ENCODE peak calls at places on chromosomes 1 and 21, in nine cellular contexts. Z, N, M, W, O, G, E, C and K are unnamed samples.

GRCh38 chr1:242411906-242412305 is 112.6 kb downstream of the PLD5 start:
- DNase-seq in M (no peak), G (no peak), O (no peak), E (no peak), Z (no peak), C (no peak), N (no peak), W (no peak), K (no peak)

GRCh38 chr1:63004868-63005267 is 220.9 kb downstream of the ATG4C start:
- DNase-seq in N (no peak), G (no peak), M (no peak), E (peak; percentile 36), O (no peak), W (no peak), C (peak; percentile 18), Z (no peak), K (no peak)

GRCh38 chr1:41366428-41367101 is 5.3 kb downstream of the FOXO6 start:
- DNase-seq in W (peak; percentile 41), O (peak; percentile 19), E (no peak), C (no peak), N (no peak), G (no peak), Z (no peak), M (peak; percentile 42), K (peak; percentile 37)

GRCh38 chr1:3040004-3040403 is 18.7 kb downstream of the ACTRT2 start:
- DNase-seq in N (no peak), E (no peak), M (no peak), O (no peak), W (no peak), Z (no peak), G (no peak), C (no peak), K (no peak)

GRCh38 chr1:204450461-204451257 is 39.0 kb upstream of the PPP1R15B start:
- DNase-seq in E (no peak), C (no peak), M (no peak), N (no peak), O (no peak), G (no peak), Z (no peak), W (peak; percentile 52), K (no peak)

GRCh38 chr1:36136535-36136934 is 11.5 kb upstream of the COL8A2 start:
- DNase-seq in W (no peak), Z (no peak), N (no peak), M (no peak), G (no peak), C (peak; percentile 86), O (no peak), E (peak; percentile 91), K (no peak)

GRCh38 chr1:231460614-231461013 is 38.5 kb upstream of the EGLN1 start:
- DNase-seq in G (no peak), C (peak; percentile 49), M (peak; percentile 88), W (no peak), O (peak; percentile 25), N (no peak), Z (peak; percentile 12), E (peak; percentile 12), K (peak; percentile 95)

GRCh38 chr1:43338001-43338400 is 383 bp downstream of the MPL start:
- DNase-seq in N (no peak), O (no peak), Z (no peak), C (no peak), W (no peak), G (no peak), E (no peak), M (no peak), K (no peak)

GRCh38 chr1:11991969-11992676 is 11.9 kb downstream of the MFN2 start:
- DNase-seq in Z (no peak), C (no peak), G (no peak), E (no peak), M (no peak), W (no peak), O (no peak), N (no peak), K (no peak)

GRCh38 chr1:21761052-21761451 is 21.9 kb downstream of the USP48 start:
- DNase-seq in N (peak; percentile 29), E (no peak), M (peak; percentile 25), G (no peak), C (no peak), Z (no peak), W (no peak), O (no peak), K (no peak)
- H3K4me3 ChIP-seq in N (no peak overlapping the region), E (no peak overlapping the region), M (no peak overlapping the region), G (no peak overlapping the region), C (no peak overlapping the region), Z (no peak overlapping the region), W (no peak overlapping the region), O (no peak overlapping the region), K (no peak overlapping the region)

DNA sequence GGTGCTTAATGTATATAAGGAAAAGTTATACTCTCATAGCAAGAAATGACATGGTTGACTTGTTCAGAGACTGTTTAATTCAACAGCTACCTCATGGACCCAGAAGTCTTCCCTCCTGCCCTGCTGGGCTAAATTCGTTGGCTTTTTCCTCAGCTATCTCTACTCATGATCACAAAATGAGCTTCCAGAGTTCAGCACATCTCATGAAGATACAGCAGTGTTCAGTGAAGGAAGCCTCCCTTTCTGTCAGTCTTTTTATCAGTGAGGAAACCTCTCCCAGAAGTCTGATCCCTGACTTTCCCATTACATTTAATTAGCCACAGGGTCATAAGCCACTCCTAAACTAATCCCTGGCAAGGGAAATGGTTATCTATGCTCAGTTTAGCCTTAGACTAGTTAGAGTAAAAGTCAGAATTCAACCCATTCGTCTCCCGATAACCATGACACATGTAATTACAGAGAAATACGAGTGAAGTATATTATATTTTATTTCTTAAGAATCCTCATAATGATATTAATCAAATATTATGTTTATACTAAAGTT is 97.5 kb downstream of the DENND1B start:
- DNase-seq in O (no peak), N (no peak), Z (no peak), G (no peak), M (no peak), C (no peak), E (no peak), W (no peak), K (no peak)
- H3K4me3 ChIP-seq in O (no peak overlapping the region), N (no peak overlapping the region), Z (no peak overlapping the region), G (no peak overlapping the region), M (no peak overlapping the region), C (no peak overlapping the region), E (no peak overlapping the region), W (no peak overlapping the region), K (no peak overlapping the region)

GRCh38 chr1:24911651-24912144 is 18.4 kb downstream of the RUNX3 start:
- DNase-seq in C (no peak), O (no peak), M (no peak), N (no peak), E (no peak), W (no peak), Z (peak; percentile 9), G (no peak), K (no peak)

GRCh38 chr1:24910751-24911650 is 19.1 kb downstream of the RUNX3 start:
- DNase-seq in C (peak; percentile 55), W (no peak), E (peak; percentile 41), G (no peak), M (no peak), Z (peak; percentile 18), N (no peak), O (peak; percentile 77), K (no peak)

GRCh38 chr1:24908591-24909259 is 21.4 kb downstream of the RUNX3 start:
- DNase-seq in M (no peak), N (no peak), E (no peak), O (no peak), W (no peak), C (no peak), G (no peak), Z (peak; percentile 14), K (no peak)

GRCh38 chr1:24909388-24909898 is 20.6 kb downstream of the RUNX3 start:
- DNase-seq in E (peak; percentile 86), O (no peak), C (peak; percentile 68), W (peak; percentile 78), M (no peak), Z (peak; percentile 9), G (no peak), N (no peak), K (no peak)

GRCh38 chr1:24910210-24910609 is 19.9 kb downstream of the RUNX3 start:
- DNase-seq in G (no peak), N (no peak), C (no peak), Z (no peak), O (no peak), E (no peak), W (no peak), M (no peak), K (no peak)
- H3K4me3 ChIP-seq in G (no peak overlapping the region), N (no peak overlapping the region), C (no peak overlapping the region), Z (no peak overlapping the region), O (no peak overlapping the region), E (no peak overlapping the region), W (no peak overlapping the region), M (no peak overlapping the region), K (no peak overlapping the region)

GRCh38 chr21:35051287-35051818 is 2.3 kb upstream of the RUNX1 start:
- DNase-seq in M (peak; percentile 98), O (peak; percentile 72), N (peak; percentile 92), C (peak; percentile 89), E (peak; percentile 91), Z (peak; percentile 74), W (peak; percentile 85), G (no peak), K (peak; percentile 94)

GRCh38 chr21:35048183-35048601 is 910 bp downstream of the RUNX1 start:
- DNase-seq in M (peak; percentile 56), O (no peak), N (peak; percentile 58), E (no peak), Z (peak; percentile 48), C (no peak), W (no peak), G (no peak), K (no peak)

GRCh38 chr21:35048706-35049617 is at the start of gene RUNX1:
- DNase-seq in G (no peak), N (peak; percentile 90), W (no peak), E (peak; percentile 80), C (peak; percentile 96), M (peak; percentile 96), O (peak; percentile 73), Z (peak; percentile 84), K (peak; percentile 92)

GRCh38 chr21:35052786-35053185 is 3.7 kb upstream of the RUNX1 start:
- DNase-seq in M (no peak), G (no peak), N (no peak), Z (no peak), C (no peak), O (no peak), E (no peak), W (no peak), K (no peak)

DNA sequence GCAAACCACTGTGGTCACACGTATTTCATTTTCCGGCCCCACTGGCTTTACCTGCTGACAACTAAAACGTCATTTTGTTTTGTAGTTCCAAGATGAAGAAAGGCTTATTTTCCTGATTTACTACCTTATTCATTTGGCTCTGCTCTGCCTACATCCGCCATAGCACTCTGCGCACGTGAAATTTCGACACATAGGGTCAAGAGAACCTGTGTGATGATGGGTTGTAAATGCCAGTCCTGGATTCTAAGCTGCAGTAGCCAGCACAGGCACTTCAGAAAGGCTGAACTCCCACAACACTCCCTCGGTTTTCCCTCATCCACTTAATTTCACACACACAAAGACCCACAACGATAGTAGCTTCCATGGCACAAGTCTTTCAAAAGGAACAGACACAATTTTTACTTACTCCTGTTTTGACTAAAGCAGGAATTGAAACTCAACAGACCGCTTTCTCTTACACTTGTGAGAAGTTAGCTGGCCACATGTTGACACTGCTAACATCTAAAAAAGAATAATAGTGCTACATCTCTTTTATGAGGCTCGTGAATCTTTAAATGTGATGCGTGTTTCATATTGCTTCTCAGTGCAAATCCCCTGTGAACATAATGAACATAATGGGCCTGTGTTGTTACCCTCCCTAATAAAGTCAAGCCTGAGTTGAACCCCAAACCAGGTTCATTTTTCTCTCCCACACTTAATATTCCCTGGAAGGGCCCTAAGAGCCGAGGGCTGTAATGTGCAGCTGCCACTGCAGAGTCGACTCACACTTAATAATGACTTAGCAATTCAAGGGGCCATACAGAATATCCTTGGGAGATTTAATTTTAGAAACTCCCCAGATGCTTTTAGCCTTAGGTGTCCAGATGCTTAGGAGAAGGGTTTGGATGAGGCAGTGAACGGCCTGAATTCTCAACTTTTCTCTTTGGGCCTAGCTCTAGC is 1.5 kb upstream of the RUNX1 start:
- DNase-seq in C (no peak), N (peak; percentile 67), M (no peak), G (no peak), W (peak; percentile 37), E (no peak), Z (peak; percentile 55), O (no peak), K (no peak)
- H3K4me3 ChIP-seq in C (no peak overlapping the region), N (peak overlapping the region; percentile 73), M (no peak overlapping the region), G (no peak overlapping the region), W (no peak overlapping the region), E (no peak overlapping the region), Z (peak overlapping the region; percentile 7), O (peak overlapping the region; percentile 72), K (peak overlapping the region; percentile 5)